ENCODE peak calls at places on chromosomes 4 and X, in four cellular contexts. One of them, this sample, is unnamed.
A peak's percentile ranks its signal among the peaks of the same experiment; 100 is the strongest.

GRCh38 chr4:138230048-138230447 is 12.1 kb downstream of the SLC7A11 start:
- DNase-seq in iPS DF 19.7: no peak
- DNase-seq in HFF-Myc: no peak
- DNase-seq in natural killer cell treated with Interleukin-12 subunit alpha and Interleukin-12 subunit beta and Interleukin-15 and Interleukin-18, amount 100 ng/mL, for 72 hours: no peak
- DNase-seq in this sample: no peak

GRCh38 chr4:137738377-137738990 is 206.2 kb upstream of the PCDH18 start:
- DNase-seq in HFF-Myc: no peak
- DNase-seq in natural killer cell treated with Interleukin-12 subunit alpha and Interleukin-12 subunit beta and Interleukin-15 and Interleukin-18, amount 100 ng/mL, for 72 hours: no peak
- DNase-seq in iPS DF 19.7: no peak
- DNase-seq in this sample: no peak

GRCh38 chr4:120466429-120466828 is 399.8 kb upstream of the MAD2L1 start:
- DNase-seq in HFF-Myc: no peak
- DNase-seq in iPS DF 19.7: peak; percentile 78
- DNase-seq in natural killer cell treated with Interleukin-12 subunit alpha and Interleukin-12 subunit beta and Interleukin-15 and Interleukin-18, amount 100 ng/mL, for 72 hours: no peak
- DNase-seq in this sample: no peak

GRCh38 chr4:78735697-78736096 is 40.5 kb upstream of the BMP2K start:
- DNase-seq in HFF-Myc: no peak
- DNase-seq in iPS DF 19.7: no peak
- DNase-seq in natural killer cell treated with Interleukin-12 subunit alpha and Interleukin-12 subunit beta and Interleukin-15 and Interleukin-18, amount 100 ng/mL, for 72 hours: no peak
- DNase-seq in this sample: no peak

GRCh38 chrX:14922437-14922836 is 49.2 kb downstream of the MOSPD2 start:
- DNase-seq in natural killer cell treated with Interleukin-12 subunit alpha and Interleukin-12 subunit beta and Interleukin-15 and Interleukin-18, amount 100 ng/mL, for 72 hours: no peak
- DNase-seq in HFF-Myc: peak; percentile 47
- DNase-seq in iPS DF 19.7: no peak
- DNase-seq in this sample: no peak

GRCh38 chrX:154805696-154806091 is 409 bp upstream of the MPP1 start:
- DNase-seq in iPS DF 19.7: no peak
- DNase-seq in HFF-Myc: no peak
- DNase-seq in natural killer cell treated with Interleukin-12 subunit alpha and Interleukin-12 subunit beta and Interleukin-15 and Interleukin-18, amount 100 ng/mL, for 72 hours: no peak
- DNase-seq in this sample: no peak

GRCh38 chrX:17413228-17413627 is 38.2 kb downstream of the NHS start:
- DNase-seq in natural killer cell treated with Interleukin-12 subunit alpha and Interleukin-12 subunit beta and Interleukin-15 and Interleukin-18, amount 100 ng/mL, for 72 hours: no peak
- DNase-seq in iPS DF 19.7: no peak
- DNase-seq in HFF-Myc: no peak
- DNase-seq in this sample: no peak

GRCh38 chr4:84994280-84994679 is 27.8 kb upstream of the WDFY3 start:
- DNase-seq in natural killer cell treated with Interleukin-12 subunit alpha and Interleukin-12 subunit beta and Interleukin-15 and Interleukin-18, amount 100 ng/mL, for 72 hours: no peak
- DNase-seq in HFF-Myc: no peak
- DNase-seq in iPS DF 19.7: no peak
- DNase-seq in this sample: no peak

GRCh38 chr4:142497606-142498005 is 348.5 kb downstream of the INPP4B start:
- DNase-seq in iPS DF 19.7: no peak
- DNase-seq in HFF-Myc: no peak
- DNase-seq in natural killer cell treated with Interleukin-12 subunit alpha and Interleukin-12 subunit beta and Interleukin-15 and Interleukin-18, amount 100 ng/mL, for 72 hours: no peak
- DNase-seq in this sample: no peak

GRCh38 chr4:101306225-101306624 is 41.1 kb downstream of the PPP3CA start:
- DNase-seq in HFF-Myc: no peak
- DNase-seq in iPS DF 19.7: no peak
- DNase-seq in natural killer cell treated with Interleukin-12 subunit alpha and Interleukin-12 subunit beta and Interleukin-15 and Interleukin-18, amount 100 ng/mL, for 72 hours: no peak
- DNase-seq in this sample: no peak